ENCODE peak calls at places on chromosomes 7 and 10, in four cellular contexts. D, Q, H and J are unnamed samples.

GRCh38 chr10:77090381-77091356 is 546.9 kb downstream of the KCNMA1 start:
- DNase-seq in D (no peak), Q (no peak), H (no peak), J (no peak)

GRCh38 chr7:136058561-136058960 is 81.4 kb upstream of the MTPN start:
- DNase-seq in D (no peak), Q (no peak), H (no peak), J (no peak)

GRCh38 chr10:114221235-114221634 is 17.8 kb upstream of the VWA2 start:
- DNase-seq in D (no peak), Q (no peak), H (no peak), J (no peak)

GRCh38 chr10:60921631-60922030 is 22.4 kb downstream of the RHOBTB1 start:
- DNase-seq in D (no peak), Q (no peak), H (no peak), J (no peak)

GRCh38 chr10:43863859-43864591 is 215.3 kb upstream of the ZNF32 start:
- DNase-seq in D (peak; percentile 50), Q (no peak), H (no peak), J (no peak)

GRCh38 chr7:92809397-92810241 is 26.8 kb downstream of the CDK6 start:
- DNase-seq in D (peak; percentile 94), Q (peak; percentile 71), H (no peak), J (peak; percentile 77)

GRCh38 chr7:106071356-106071998 is 40.6 kb downstream of the SYPL1 start:
- DNase-seq in D (no peak), Q (no peak), H (no peak), J (peak; percentile 75)

GRCh38 chr10:19728376-19728775 is 87.9 kb upstream of the PLXDC2 start:
- DNase-seq in D (no peak), Q (no peak), H (no peak), J (no peak)

GRCh38 chr10:50917486-50917885 is 32.1 kb upstream of the A1CF start:
- DNase-seq in D (no peak), Q (no peak), H (no peak), J (peak; percentile 10)

GRCh38 chr10:42973870-42974692 is 102.8 kb upstream of the RET start:
- DNase-seq in D (no peak), Q (no peak), H (no peak), J (no peak)

GRCh38 chr10:121527690-121528089 is 70.6 kb downstream of the FGFR2 start:
- DNase-seq in D (no peak), Q (no peak), H (no peak), J (peak; percentile 18)

GRCh38 chr7:129864042-129864441 is 88.7 kb downstream of the UBE2H start:
- DNase-seq in D (no peak), Q (no peak), H (no peak), J (no peak)

GRCh38 chr10:104080762-104081161 is 4.9 kb downstream of the COL17A1 start:
- DNase-seq in D (peak; percentile 59), Q (no peak), H (no peak), J (peak; percentile 10)

GRCh38 chr10:88827718-88828117 is 23.9 kb downstream of the ANKRD22 start:
- DNase-seq in D (no peak), Q (no peak), H (no peak), J (no peak)

GRCh38 chr7:64686493-64687184 is 20.7 kb downstream of the ZNF107 start:
- DNase-seq in D (no peak), Q (no peak), H (no peak), J (peak; percentile 64)

GRCh38 chr10:53140516-53140915 is 367.9 kb upstream of the MBL2 start:
- DNase-seq in D (no peak), Q (no peak), H (no peak), J (peak; percentile 84)

GRCh38 chr7:68787586-68787985 is 810.7 kb upstream of the AUTS2 start:
- DNase-seq in D (no peak), Q (no peak), H (no peak), J (no peak)

GRCh38 chr7:94332571-94332970 is 62.1 kb upstream of the COL1A2 start:
- DNase-seq in D (peak; percentile 4), Q (no peak), H (no peak), J (peak; percentile 5)

GRCh38 chr10:119233821-119234220 is 26.4 kb downstream of the GRK5 start:
- DNase-seq in D (no peak), Q (no peak), H (no peak), J (no peak)

GRCh38 chr10:31314256-31315183 is 4.5 kb upstream of the ZEB1 start:
- DNase-seq in D (no peak), Q (no peak), H (no peak), J (no peak)

GRCh38 chr7:32802305-32802910 is 89.2 kb downstream of the KBTBD2 start:
- DNase-seq in D (peak; percentile 14), Q (no peak), H (no peak), J (no peak)

GRCh38 chr7:83649701-83650100 is 762 bp upstream of the SEMA3E start:
- DNase-seq in D (no peak), Q (no peak), H (no peak), J (no peak)

GRCh38 chr7:114255404-114255841 is 159.2 kb upstream of the FOXP2 start:
- DNase-seq in D (no peak), Q (no peak), H (no peak), J (no peak)

GRCh38 chr7:113087278-113087998 is 811 bp upstream of the GPR85 start:
- DNase-seq in D (peak; percentile 10), Q (no peak), H (no peak), J (peak; percentile 43)

GRCh38 chr10:92087750-92088395 is 164.3 kb downstream of the BTAF1 start:
- DNase-seq in D (peak; percentile 86), Q (peak; percentile 60), H (peak; percentile 47), J (no peak)

GRCh38 chr10:75683158-75683557 is 251.7 kb downstream of the LRMDA start:
- DNase-seq in D (no peak), Q (no peak), H (no peak), J (no peak)

GRCh38 chr10:46283217-46283944 is 3.4 kb upstream of the ANTXRL start:
- DNase-seq in D (no peak), Q (peak; percentile 42), H (no peak), J (no peak)

GRCh38 chr7:79722217-79722616 is 268.8 kb upstream of the MAGI2 start:
- DNase-seq in D (no peak), Q (no peak), H (no peak), J (no peak)

GRCh38 chr7:8480466-8480865 is 47.1 kb downstream of the NXPH1 start:
- DNase-seq in D (no peak), Q (no peak), H (no peak), J (no peak)

GRCh38 chr10:31136951-31137885 is 105.6 kb upstream of the ZNF438 start:
- DNase-seq in D (no peak), Q (no peak), H (no peak), J (no peak)

GRCh38 chr10:22251751-22252285 is 34.0 kb upstream of the EBLN1 start:
- DNase-seq in D (peak; percentile 41), Q (peak; percentile 77), H (peak; percentile 52), J (no peak)

GRCh38 chr7:101238226-101239182 is 902 bp upstream of the CLDN15 start:
- DNase-seq in D (no peak), Q (no peak), H (no peak), J (no peak)

GRCh38 chr7:101235522-101235921 is 2.1 kb downstream of the CLDN15 start:
- DNase-seq in D (no peak), Q (no peak), H (no peak), J (no peak)

GRCh38 chr7:101239191-101239950 is 1.8 kb upstream of the CLDN15 start:
- DNase-seq in D (no peak), Q (no peak), H (no peak), J (no peak)

GRCh38 chr7:101236292-101236691 is 1.3 kb downstream of the CLDN15 start:
- DNase-seq in D (no peak), Q (no peak), H (no peak), J (no peak)

GRCh38 chr7:101237206-101238067 is at the start of gene CLDN15:
- DNase-seq in D (no peak), Q (no peak), H (peak; percentile 35), J (no peak)
- H3K27ac ChIP-seq in D (no peak within 1 kb of the TSS), Q (no peak within 1 kb of the TSS), H (peak within 1 kb of the TSS; percentile 83), J (no peak within 1 kb of the TSS)

DNA sequence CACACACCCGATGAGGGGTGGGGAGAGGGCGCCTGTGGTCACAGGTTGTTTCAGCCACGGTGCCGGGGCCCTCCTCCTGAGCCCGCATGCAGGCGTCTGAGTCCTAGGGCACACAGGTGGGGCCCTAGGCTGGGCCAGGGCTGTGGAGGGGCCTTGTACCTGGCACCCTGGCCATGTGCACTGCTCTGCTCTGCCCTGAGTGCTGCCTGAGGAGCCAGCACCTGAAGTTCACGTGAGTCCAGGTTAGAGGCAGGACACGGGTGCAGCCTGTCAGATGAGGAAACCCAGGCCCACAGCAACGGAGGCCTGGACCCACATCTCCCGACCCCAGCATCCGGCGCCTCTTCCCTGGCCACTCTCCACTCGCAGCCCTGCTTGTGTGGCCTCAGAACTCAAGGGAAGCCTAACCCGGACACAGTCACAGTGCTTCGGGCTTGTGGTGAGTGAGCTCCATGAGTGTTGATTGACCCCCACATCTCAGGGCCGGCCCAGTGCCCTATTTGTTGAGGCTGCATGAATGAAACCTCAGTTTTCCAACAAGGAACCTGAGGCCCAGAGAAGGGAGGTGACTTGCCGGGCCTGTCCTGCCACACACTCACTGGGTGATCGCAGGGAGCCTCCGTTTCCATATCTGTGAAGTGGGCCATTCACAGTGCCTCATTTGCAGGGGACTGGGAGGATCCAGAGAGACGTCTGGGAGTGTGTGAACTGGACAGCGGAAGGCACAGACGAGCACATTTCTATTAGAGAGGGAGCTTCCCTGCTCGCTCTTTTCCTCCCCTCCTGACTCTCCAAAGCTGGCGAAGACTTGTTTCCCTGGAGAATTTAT is 39.6 kb downstream of the PPIF start:
- DNase-seq in D (no peak), Q (peak; percentile 30), H (peak; percentile 10), J (no peak)
- H3K27ac ChIP-seq in D (no peak overlapping the region), Q (no peak overlapping the region), H (peak overlapping the region; percentile 84), J (no peak overlapping the region)

GRCh38 chr10:106573106-106573505 is 591.4 kb downstream of the SORCS1 start:
- DNase-seq in D (no peak), Q (no peak), H (no peak), J (no peak)
- H3K27ac ChIP-seq in D (no peak overlapping the region), Q (no peak overlapping the region), H (no peak overlapping the region), J (no peak overlapping the region)

DNA sequence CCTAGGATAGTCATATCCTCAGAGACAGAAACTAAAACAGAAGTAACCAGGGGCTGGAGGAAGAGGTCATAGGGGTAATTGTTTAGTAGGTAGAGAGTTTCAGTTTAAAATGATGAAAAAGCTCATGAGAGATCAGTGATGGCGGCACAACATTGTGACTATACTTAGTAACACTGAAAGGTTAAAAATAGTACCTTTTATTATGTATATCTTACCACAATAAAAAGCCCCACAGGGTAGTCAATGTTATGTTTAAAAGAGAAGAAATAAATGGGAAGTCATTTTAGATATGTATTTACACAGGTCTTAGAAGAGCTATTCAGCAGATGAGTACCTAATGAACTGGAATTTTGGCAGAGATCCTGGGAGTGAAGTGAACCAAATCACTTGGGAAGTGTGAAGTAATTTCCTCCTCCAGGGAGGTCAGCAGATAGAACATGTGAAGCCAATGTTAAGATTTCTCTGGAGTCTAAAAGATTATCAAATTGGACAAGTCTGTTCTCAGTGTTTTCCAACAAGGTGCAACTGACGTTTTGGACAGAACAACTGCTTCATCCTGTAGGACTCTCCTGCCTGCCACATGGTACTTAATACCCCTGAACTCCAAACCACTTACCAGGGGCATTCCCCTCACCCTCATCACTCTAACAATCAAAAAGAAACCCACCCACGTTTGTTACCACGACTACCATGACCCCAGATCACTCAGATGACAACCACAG is 6.4 kb downstream of the CDCA7L start:
- DNase-seq in D (no peak), Q (no peak), H (no peak), J (no peak)
- H3K27ac ChIP-seq in D (no peak overlapping the region), Q (no peak overlapping the region), H (no peak overlapping the region), J (peak overlapping the region; percentile 37)